ENCODE peak calls at places on chromosomes 6 and 20, in five cellular contexts. B, T, I, O and J are unnamed samples.

GRCh38 chr6:50128420-50129005 is 78.8 kb upstream of the DEFB112 start:
- DNase-seq in B (peak), T (no peak), I (no peak), O (peak), J (no peak)

GRCh38 chr6:151109361-151109760 is 130.4 kb upstream of the AKAP12 start:
- DNase-seq in B (peak), T (no peak), I (no peak), O (no peak), J (no peak)

GRCh38 chr6:11367638-11368199 is 135.3 kb upstream of the NEDD9 start:
- DNase-seq in B (no peak), T (no peak), I (no peak), O (no peak), J (no peak)

GRCh38 chr6:75484535-75484934 is 9.1 kb downstream of the FILIP1 start:
- DNase-seq in B (no peak), T (no peak), I (no peak), O (no peak), J (no peak)

GRCh38 chr6:3887150-3887700 is 38.1 kb downstream of the FAM50B start:
- DNase-seq in B (peak), T (no peak), I (no peak), O (no peak), J (no peak)

GRCh38 chr6:15776458-15776980 is 113.7 kb upstream of the DTNBP1 start:
- DNase-seq in B (no peak), T (no peak), I (no peak), O (no peak), J (no peak)

GRCh38 chr20:23161968-23162696 is 76.0 kb upstream of the CD93 start:
- DNase-seq in B (peak), T (peak), I (peak), O (peak), J (no peak)

GRCh38 chr6:24131751-24132150 is 5.7 kb downstream of the NRSN1 start:
- DNase-seq in B (no peak), T (no peak), I (no peak), O (no peak), J (no peak)

GRCh38 chr20:32507998-32508774 is 76.9 kb downstream of the NOL4L start:
- DNase-seq in B (no peak), T (peak), I (no peak), O (no peak), J (no peak)

GRCh38 chr6:156919370-156919769 is 142.2 kb downstream of the ARID1B start:
- DNase-seq in B (no peak), T (no peak), I (no peak), O (no peak), J (no peak)

GRCh38 chr6:3157151-3157933 is at the start of gene TUBB2A:
- DNase-seq in B (peak), T (peak), I (peak), O (peak), J (peak)

GRCh38 chr20:24491043-24491756 is 21.8 kb downstream of the SYNDIG1 start:
- DNase-seq in B (no peak), T (peak), I (no peak), O (no peak), J (no peak)

GRCh38 chr6:5936140-5936539 is 70.6 kb downstream of the NRN1 start:
- DNase-seq in B (no peak), T (no peak), I (no peak), O (no peak), J (no peak)

GRCh38 chr6:48111143-48111506 is at the start of gene PTCHD4:
- DNase-seq in B (peak), T (peak), I (no peak), O (peak), J (no peak)
- H3K23ac ChIP-seq in B (no peak), T (no peak), I (no peak), O (no peak), J (no peak)

GRCh38 chr6:43013020-43013842 is 515 bp downstream of the MEA1 start:
- DNase-seq in B (peak), T (no peak), I (no peak), O (peak), J (no peak)

GRCh38 chr6:43012364-43012763 is 1.4 kb downstream of the MEA1 start:
- DNase-seq in B (no peak), T (no peak), I (no peak), O (no peak), J (no peak)

GRCh38 chr6:43014434-43014909 is 423 bp downstream of the KLHDC3 start:
- DNase-seq in B (peak), T (no peak), I (no peak), O (peak), J (no peak)

GRCh38 chr6:43016166-43016915 is 2.3 kb downstream of the KLHDC3 start:
- DNase-seq in B (no peak), T (no peak), I (no peak), O (no peak), J (no peak)

DNA sequence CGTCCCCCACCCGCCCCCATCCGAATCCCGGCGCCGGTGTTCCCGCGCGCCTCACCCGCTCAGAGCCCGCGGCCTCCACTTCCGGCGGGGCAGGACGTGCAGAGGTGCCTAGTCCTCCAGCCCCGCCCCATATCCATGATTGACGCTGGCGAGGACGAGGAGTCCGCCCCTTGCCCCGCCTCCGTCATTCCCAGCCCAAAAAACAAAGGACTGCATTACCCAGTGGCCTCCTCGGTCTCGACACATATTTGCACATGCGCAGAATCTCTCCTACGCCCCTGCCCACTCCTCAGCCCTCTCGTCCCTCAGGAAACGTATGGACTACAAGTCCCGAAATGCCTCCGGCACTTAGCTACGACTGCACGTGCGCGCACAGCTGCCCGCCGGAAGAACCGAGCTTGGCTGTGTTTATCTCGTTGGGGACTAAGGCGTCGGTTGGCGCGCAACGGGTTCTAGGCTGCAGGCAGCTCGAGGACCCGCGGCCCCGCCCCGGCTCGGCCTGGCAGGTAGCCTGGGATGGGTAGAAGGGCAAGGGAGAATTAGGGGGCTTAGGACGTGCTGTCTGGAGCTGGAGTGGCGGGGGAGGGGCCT is at the start of the genes KLHDC3 and MEA1:
- DNase-seq in B (peak), T (peak), I (peak), O (peak), J (peak)
- H2BK12ac ChIP-seq in B (no peak), T (no peak), I (peak), O (no peak), J (no peak)

DNA sequence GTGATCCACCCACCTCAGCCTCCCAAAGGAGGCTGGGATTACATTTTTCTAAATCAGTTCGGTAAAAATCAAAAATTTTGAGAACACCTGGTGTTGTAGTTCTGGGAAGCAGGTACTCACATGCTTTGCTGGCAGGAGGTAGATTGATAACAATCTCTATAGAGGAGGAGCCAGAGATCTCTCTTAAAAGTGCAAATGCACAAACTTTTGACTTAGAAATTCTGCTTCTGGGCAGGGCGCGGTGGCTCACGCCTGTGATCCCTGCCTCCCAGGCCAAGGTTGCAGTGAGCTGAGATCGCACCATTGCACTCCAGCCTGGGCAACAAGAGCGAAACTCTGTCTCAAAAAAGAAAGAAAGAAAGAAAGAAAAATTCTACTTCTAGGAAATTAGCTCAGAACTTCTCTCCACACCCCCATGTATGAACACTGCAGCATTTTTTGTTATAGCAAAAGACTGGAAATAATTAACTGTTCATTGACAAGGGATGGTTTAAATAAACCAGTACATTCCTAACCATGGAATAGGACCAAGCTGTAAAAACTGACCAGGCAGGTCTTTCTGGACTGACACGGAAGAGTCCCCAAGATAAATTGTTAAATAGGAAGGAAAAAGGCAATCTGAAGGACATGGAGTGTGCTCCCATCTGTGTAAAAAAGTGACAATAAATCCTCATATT is 14.4 kb upstream of the TRIB3 start:
- DNase-seq in B (no peak), T (no peak), I (no peak), O (peak), J (no peak)
- H3K9ac ChIP-seq in B (no peak), T (no peak), I (no peak), O (no peak), J (no peak)

DNA sequence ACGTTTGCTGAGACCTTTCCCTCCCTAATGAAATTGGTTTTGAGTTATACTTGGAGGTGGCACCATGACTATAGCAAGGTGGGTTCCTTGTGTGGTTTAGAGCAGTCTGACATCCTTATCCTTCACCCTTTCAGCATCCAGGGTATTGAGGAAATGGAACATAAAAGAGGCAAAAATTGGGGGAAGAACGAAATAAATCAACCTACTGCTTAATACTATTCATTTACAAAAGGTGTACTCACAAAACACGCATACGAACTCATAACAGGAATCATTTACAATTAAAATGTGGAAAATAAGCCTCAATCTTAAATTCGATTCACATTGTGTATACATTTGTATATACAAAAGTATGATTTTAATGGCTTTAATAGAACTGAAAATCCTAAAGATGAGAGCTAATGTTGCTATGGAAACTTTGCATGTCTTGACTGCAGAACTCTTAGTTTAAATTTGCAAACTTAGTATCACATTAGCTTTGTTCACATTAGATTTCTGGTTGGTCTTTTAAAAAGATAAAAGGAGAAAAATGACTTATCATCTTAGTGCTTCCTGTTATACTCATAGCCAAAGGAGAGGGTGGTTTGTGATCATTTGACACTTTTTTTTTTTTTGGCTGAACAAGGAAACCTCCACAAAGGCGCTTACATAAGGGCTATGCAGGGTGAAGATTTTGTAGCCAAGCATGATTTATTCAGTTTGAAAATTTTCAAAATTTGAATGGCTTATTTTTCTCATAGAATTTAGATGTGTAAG is 76.1 kb upstream of the ATXN1 start:
- DNase-seq in B (no peak), T (no peak), I (no peak), O (no peak), J (no peak)
- H3K23ac ChIP-seq in B (no peak), T (no peak), I (no peak), O (no peak), J (no peak)

GRCh38 chr6:130233332-130233731 is 10.6 kb upstream of the SAMD3 start:
- DNase-seq in B (peak), T (no peak), I (no peak), O (peak), J (peak)
- H2BK12ac ChIP-seq in B (no peak), T (no peak), I (no peak), O (no peak), J (no peak)

DNA sequence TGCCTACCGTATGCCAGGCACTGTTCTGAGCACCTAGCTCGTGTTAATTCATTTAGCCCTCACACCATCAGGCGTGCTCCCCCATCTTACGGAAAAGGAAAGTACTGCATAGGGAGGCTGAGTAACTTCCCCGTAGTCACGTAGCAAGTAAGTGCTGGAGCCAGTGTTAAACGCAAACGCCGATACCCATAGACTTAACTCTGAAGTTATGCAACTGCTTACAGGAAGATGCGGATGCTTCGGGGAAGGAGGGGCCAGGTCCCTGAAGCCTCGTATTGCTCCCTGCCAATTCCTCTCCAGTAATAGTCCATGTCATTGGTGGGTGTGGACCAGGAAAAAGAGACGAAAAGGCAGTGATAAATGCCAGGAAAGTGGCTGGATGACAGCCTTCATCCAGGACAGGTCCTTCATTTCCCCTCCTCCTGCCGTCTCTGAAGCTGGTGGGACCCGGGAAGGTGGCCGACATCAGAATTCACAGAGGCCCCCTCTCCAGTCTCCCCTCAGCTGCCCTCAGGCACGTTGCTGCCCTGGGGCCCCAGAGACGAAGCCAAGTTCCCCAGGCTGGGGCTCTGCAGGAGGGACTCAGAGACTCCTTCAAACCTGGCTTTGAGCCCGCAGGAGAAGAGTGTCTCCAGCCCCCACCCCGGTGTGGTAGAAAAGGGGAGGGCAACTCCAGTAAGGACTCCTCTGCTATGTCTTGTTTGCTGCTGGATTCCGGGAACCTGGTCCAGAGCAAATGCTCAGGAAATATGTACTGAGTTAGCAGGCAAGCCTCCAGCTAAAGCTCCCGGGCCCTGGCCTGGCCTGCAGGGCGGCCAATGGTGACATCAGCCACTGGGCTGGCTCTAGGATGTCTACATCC is 37.7 kb downstream of the RAB44 start:
- DNase-seq in B (peak), T (no peak), I (no peak), O (no peak), J (no peak)
- H3K9ac ChIP-seq in B (peak), T (no peak), I (no peak), O (no peak), J (no peak)

DNA sequence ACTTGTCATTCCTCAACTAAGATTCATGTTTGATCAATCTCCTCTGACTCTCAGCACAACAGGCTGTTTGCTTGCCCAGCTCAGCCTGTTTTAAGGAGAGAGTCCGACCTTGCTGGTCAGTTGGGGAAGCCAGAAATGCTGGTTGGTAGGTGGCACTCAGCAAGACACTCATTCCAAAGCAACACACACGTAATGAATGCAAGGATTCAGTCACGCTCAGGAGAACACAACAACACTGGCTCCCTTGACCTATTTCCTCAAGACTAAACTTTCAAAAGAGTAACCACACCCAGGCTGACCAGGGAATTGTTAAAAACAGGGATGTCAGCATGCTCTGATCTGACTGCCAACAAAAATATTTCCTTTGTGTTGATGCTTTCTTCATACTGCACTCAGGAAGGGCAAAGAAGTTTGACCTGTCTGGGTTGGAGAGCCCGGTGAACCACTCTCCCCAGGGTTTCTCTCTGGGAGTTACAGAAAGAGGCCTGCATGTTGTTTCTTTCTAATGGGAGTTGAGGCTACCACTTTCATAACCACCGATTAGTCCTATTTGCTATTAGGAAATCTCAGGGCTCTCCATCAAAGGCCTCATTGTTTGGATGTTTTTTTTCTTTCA is 25.6 kb upstream of the PREP start:
- DNase-seq in B (peak), T (no peak), I (no peak), O (peak), J (no peak)
- H3K23ac ChIP-seq in B (no peak), T (no peak), I (no peak), O (no peak), J (no peak)

DNA sequence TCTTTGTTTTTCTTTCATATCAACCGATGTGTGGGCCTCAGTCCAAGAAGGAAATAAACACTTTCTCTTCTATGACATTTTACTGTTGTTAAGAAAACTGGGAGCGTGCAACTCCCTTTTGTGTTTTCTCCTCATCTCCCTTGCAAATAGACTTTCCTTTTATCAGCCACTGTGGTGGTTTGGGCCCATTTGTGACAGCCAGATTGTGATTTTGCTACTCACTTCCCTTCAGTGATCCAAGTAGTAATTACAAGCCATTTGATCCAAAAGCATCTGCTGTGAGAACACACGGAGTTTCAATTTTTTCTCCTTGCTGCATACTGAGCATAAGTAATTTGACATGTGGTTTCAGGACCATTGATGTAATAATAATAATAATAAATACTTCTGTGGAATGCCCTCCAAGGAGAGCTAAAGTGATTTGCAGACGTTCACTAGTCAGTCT is 92.0 kb upstream of the CLDN20 start:
- DNase-seq in B (peak), T (no peak), I (no peak), O (no peak), J (no peak)
- H2BK12ac ChIP-seq in B (no peak), T (no peak), I (no peak), O (no peak), J (no peak)

GRCh38 chr6:47162231-47162630 is 120.1 kb upstream of the ADGRF1 start:
- DNase-seq in B (no peak), T (no peak), I (no peak), O (no peak), J (no peak)
- H3K9ac ChIP-seq in B (no peak), T (no peak), I (no peak), O (no peak), J (no peak)

GRCh38 chr6:26439151-26439550 is 1.2 kb upstream of the BTN3A3 start:
- DNase-seq in B (no peak), T (no peak), I (no peak), O (no peak), J (no peak)
- H3K23ac ChIP-seq in B (no peak), T (no peak), I (no peak), O (no peak), J (no peak)